ENCODE peak calls at places on chromosomes 5 and 9, in ten cellular contexts. One of them, this sample, is unnamed.

GRCh38 chr9:136626740-136627642 is 35.7 kb upstream of the EGFL7 start:
- DNase-seq in brain microvascular endothelial cell: no peak
- DNase-seq in OCI-LY7: no peak
- DNase-seq in HFF-Myc: no peak
- DNase-seq in uterus: no peak
- DNase-seq in fibroblast of the aortic adventitia: no peak
- DNase-seq in testis: no peak
- DNase-seq in CD8-positive, alpha-beta T cell: no peak
- DNase-seq in heart right ventricle: peak
- DNase-seq in AG04450: no peak
- DNase-seq in this sample: no peak

GRCh38 chr9:76691761-76692313 is 72.4 kb upstream of the PCA3 start:
- DNase-seq in OCI-LY7: no peak
- DNase-seq in heart right ventricle: no peak
- DNase-seq in brain microvascular endothelial cell: no peak
- DNase-seq in CD8-positive, alpha-beta T cell: no peak
- DNase-seq in uterus: no peak
- DNase-seq in testis: no peak
- DNase-seq in fibroblast of the aortic adventitia: no peak
- DNase-seq in HFF-Myc: no peak
- DNase-seq in AG04450: no peak
- DNase-seq in this sample: no peak

GRCh38 chr5:57249251-57249874 is 75.5 kb downstream of the GPBP1 start:
- DNase-seq in brain microvascular endothelial cell: no peak
- DNase-seq in testis: no peak
- DNase-seq in HFF-Myc: no peak
- DNase-seq in fibroblast of the aortic adventitia: no peak
- DNase-seq in AG04450: no peak
- DNase-seq in uterus: no peak
- DNase-seq in heart right ventricle: no peak
- DNase-seq in OCI-LY7: no peak
- DNase-seq in CD8-positive, alpha-beta T cell: no peak
- DNase-seq in this sample: no peak

GRCh38 chr9:107351382-107352045 is 68.4 kb downstream of the RAD23B start:
- DNase-seq in CD8-positive, alpha-beta T cell: no peak
- DNase-seq in AG04450: no peak
- DNase-seq in brain microvascular endothelial cell: no peak
- DNase-seq in uterus: no peak
- DNase-seq in heart right ventricle: no peak
- DNase-seq in testis: no peak
- DNase-seq in OCI-LY7: no peak
- DNase-seq in fibroblast of the aortic adventitia: no peak
- DNase-seq in HFF-Myc: no peak
- DNase-seq in this sample: no peak

GRCh38 chr5:60945760-60946253 is 802 bp downstream of the NDUFAF2 start:
- DNase-seq in brain microvascular endothelial cell: peak
- DNase-seq in CD8-positive, alpha-beta T cell: no peak
- DNase-seq in fibroblast of the aortic adventitia: peak
- DNase-seq in AG04450: peak
- DNase-seq in testis: peak
- DNase-seq in HFF-Myc: no peak
- DNase-seq in OCI-LY7: no peak
- DNase-seq in uterus: peak
- DNase-seq in heart right ventricle: peak
- DNase-seq in this sample: peak

GRCh38 chr5:135223891-135224625 is 175.0 kb downstream of the MACROH2A1 start:
- DNase-seq in fibroblast of the aortic adventitia: no peak
- DNase-seq in AG04450: no peak
- DNase-seq in HFF-Myc: no peak
- DNase-seq in CD8-positive, alpha-beta T cell: peak
- DNase-seq in heart right ventricle: no peak
- DNase-seq in testis: peak
- DNase-seq in brain microvascular endothelial cell: no peak
- DNase-seq in uterus: peak
- DNase-seq in OCI-LY7: no peak
- DNase-seq in this sample: no peak

GRCh38 chr9:86540999-86541398 is 186.8 kb upstream of the TUT7 start:
- DNase-seq in AG04450: no peak
- DNase-seq in testis: no peak
- DNase-seq in fibroblast of the aortic adventitia: peak
- DNase-seq in HFF-Myc: no peak
- DNase-seq in heart right ventricle: no peak
- DNase-seq in OCI-LY7: no peak
- DNase-seq in brain microvascular endothelial cell: no peak
- DNase-seq in uterus: no peak
- DNase-seq in CD8-positive, alpha-beta T cell: no peak
- DNase-seq in this sample: no peak

GRCh38 chr5:176364765-176365662 is at the start of gene ARL10:
- DNase-seq in fibroblast of the aortic adventitia: peak
- DNase-seq in CD8-positive, alpha-beta T cell: peak
- DNase-seq in HFF-Myc: no peak
- DNase-seq in brain microvascular endothelial cell: no peak
- DNase-seq in OCI-LY7: no peak
- DNase-seq in testis: peak
- DNase-seq in AG04450: no peak
- DNase-seq in heart right ventricle: peak
- DNase-seq in uterus: no peak
- DNase-seq in this sample: no peak

GRCh38 chr5:57172466-57172961 is 1.3 kb upstream of the GPBP1 start:
- DNase-seq in heart right ventricle: no peak
- DNase-seq in HFF-Myc: no peak
- DNase-seq in AG04450: no peak
- DNase-seq in testis: peak
- DNase-seq in OCI-LY7: peak
- DNase-seq in CD8-positive, alpha-beta T cell: no peak
- DNase-seq in fibroblast of the aortic adventitia: peak
- DNase-seq in brain microvascular endothelial cell: no peak
- DNase-seq in uterus: no peak
- DNase-seq in this sample: no peak

GRCh38 chr5:1751864-1752822 is 47.5 kb downstream of the MRPL36 start:
- DNase-seq in heart right ventricle: no peak
- DNase-seq in CD8-positive, alpha-beta T cell: no peak
- DNase-seq in fibroblast of the aortic adventitia: no peak
- DNase-seq in OCI-LY7: no peak
- DNase-seq in uterus: no peak
- DNase-seq in AG04450: no peak
- DNase-seq in testis: peak
- DNase-seq in brain microvascular endothelial cell: no peak
- DNase-seq in HFF-Myc: no peak
- DNase-seq in this sample: no peak

GRCh38 chr5:80368666-80369270 is 39.1 kb upstream of the ZFYVE16 start:
- DNase-seq in AG04450: no peak
- DNase-seq in brain microvascular endothelial cell: no peak
- DNase-seq in testis: no peak
- DNase-seq in CD8-positive, alpha-beta T cell: no peak
- DNase-seq in OCI-LY7: no peak
- DNase-seq in uterus: no peak
- DNase-seq in HFF-Myc: no peak
- DNase-seq in heart right ventricle: no peak
- DNase-seq in fibroblast of the aortic adventitia: no peak
- DNase-seq in this sample: no peak

GRCh38 chr5:159243385-159243784 is 19.7 kb upstream of the UBLCP1 start:
- DNase-seq in CD8-positive, alpha-beta T cell: no peak
- DNase-seq in fibroblast of the aortic adventitia: no peak
- DNase-seq in uterus: no peak
- DNase-seq in AG04450: no peak
- DNase-seq in testis: no peak
- DNase-seq in OCI-LY7: no peak
- DNase-seq in heart right ventricle: no peak
- DNase-seq in brain microvascular endothelial cell: no peak
- DNase-seq in HFF-Myc: no peak
- DNase-seq in this sample: no peak

GRCh38 chr5:150186796-150187356 is 3.0 kb upstream of the SLC6A7 start:
- DNase-seq in HFF-Myc: no peak
- DNase-seq in testis: no peak
- DNase-seq in AG04450: no peak
- DNase-seq in brain microvascular endothelial cell: no peak
- DNase-seq in heart right ventricle: no peak
- DNase-seq in CD8-positive, alpha-beta T cell: no peak
- DNase-seq in fibroblast of the aortic adventitia: no peak
- DNase-seq in OCI-LY7: no peak
- DNase-seq in uterus: no peak
- DNase-seq in this sample: no peak

GRCh38 chr5:89397096-89397495 is 514.1 kb upstream of the MEF2C start:
- DNase-seq in brain microvascular endothelial cell: no peak
- DNase-seq in testis: no peak
- DNase-seq in OCI-LY7: no peak
- DNase-seq in AG04450: no peak
- DNase-seq in HFF-Myc: no peak
- DNase-seq in uterus: no peak
- DNase-seq in CD8-positive, alpha-beta T cell: no peak
- DNase-seq in fibroblast of the aortic adventitia: peak
- DNase-seq in heart right ventricle: no peak
- DNase-seq in this sample: no peak

GRCh38 chr5:89396262-89396975 is 513.4 kb upstream of the MEF2C start:
- DNase-seq in OCI-LY7: no peak
- DNase-seq in AG04450: no peak
- DNase-seq in HFF-Myc: no peak
- DNase-seq in fibroblast of the aortic adventitia: peak
- DNase-seq in testis: no peak
- DNase-seq in CD8-positive, alpha-beta T cell: no peak
- DNase-seq in heart right ventricle: no peak
- DNase-seq in uterus: no peak
- DNase-seq in brain microvascular endothelial cell: peak
- DNase-seq in this sample: no peak

GRCh38 chr5:89401012-89401411 is 518.0 kb upstream of the MEF2C start:
- DNase-seq in heart right ventricle: no peak
- DNase-seq in CD8-positive, alpha-beta T cell: no peak
- DNase-seq in fibroblast of the aortic adventitia: no peak
- DNase-seq in AG04450: no peak
- DNase-seq in uterus: no peak
- DNase-seq in HFF-Myc: no peak
- DNase-seq in brain microvascular endothelial cell: no peak
- DNase-seq in OCI-LY7: no peak
- DNase-seq in testis: no peak
- DNase-seq in this sample: no peak

GRCh38 chr5:89401659-89402058 is 518.7 kb upstream of the MEF2C start:
- DNase-seq in brain microvascular endothelial cell: no peak
- DNase-seq in HFF-Myc: no peak
- DNase-seq in fibroblast of the aortic adventitia: no peak
- DNase-seq in testis: no peak
- DNase-seq in AG04450: no peak
- DNase-seq in heart right ventricle: no peak
- DNase-seq in uterus: no peak
- DNase-seq in OCI-LY7: no peak
- DNase-seq in CD8-positive, alpha-beta T cell: no peak
- DNase-seq in this sample: no peak

GRCh38 chr5:89399553-89399952 is 516.6 kb upstream of the MEF2C start:
- DNase-seq in testis: no peak
- DNase-seq in brain microvascular endothelial cell: no peak
- DNase-seq in uterus: no peak
- DNase-seq in CD8-positive, alpha-beta T cell: no peak
- DNase-seq in AG04450: no peak
- DNase-seq in heart right ventricle: no peak
- DNase-seq in fibroblast of the aortic adventitia: peak
- DNase-seq in OCI-LY7: no peak
- DNase-seq in HFF-Myc: no peak
- DNase-seq in this sample: no peak
- H3K4me3 ChIP-seq in testis: no peak
- H3K4me3 ChIP-seq in brain microvascular endothelial cell: no peak
- H3K4me3 ChIP-seq in uterus: no peak
- H3K4me3 ChIP-seq in CD8-positive, alpha-beta T cell: no peak
- H3K4me3 ChIP-seq in AG04450: no peak
- H3K4me3 ChIP-seq in heart right ventricle: no peak
- H3K4me3 ChIP-seq in fibroblast of the aortic adventitia: no peak
- H3K4me3 ChIP-seq in OCI-LY7: no peak
- H3K4me3 ChIP-seq in HFF-Myc: no peak
- H3K4me3 ChIP-seq in this sample: no peak

GRCh38 chr9:9912459-9912858 is 700.3 kb downstream of the PTPRD start:
- DNase-seq in brain microvascular endothelial cell: peak
- DNase-seq in heart right ventricle: no peak
- DNase-seq in uterus: no peak
- DNase-seq in OCI-LY7: peak
- DNase-seq in fibroblast of the aortic adventitia: no peak
- DNase-seq in CD8-positive, alpha-beta T cell: no peak
- DNase-seq in AG04450: no peak
- DNase-seq in testis: no peak
- DNase-seq in HFF-Myc: no peak
- DNase-seq in this sample: no peak
- TF ChIP-seq CTCF in brain microvascular endothelial cell: peak
- TF ChIP-seq CTCF in heart right ventricle: no peak
- TF ChIP-seq CTCF in uterus: no peak
- TF ChIP-seq CTCF in OCI-LY7: peak
- TF ChIP-seq CTCF in fibroblast of the aortic adventitia: peak
- TF ChIP-seq CTCF in CD8-positive, alpha-beta T cell: no peak
- TF ChIP-seq CTCF in AG04450: no peak
- TF ChIP-seq CTCF in testis: peak
- TF ChIP-seq CTCF in HFF-Myc: peak
- TF ChIP-seq CTCF in this sample: peak

DNA sequence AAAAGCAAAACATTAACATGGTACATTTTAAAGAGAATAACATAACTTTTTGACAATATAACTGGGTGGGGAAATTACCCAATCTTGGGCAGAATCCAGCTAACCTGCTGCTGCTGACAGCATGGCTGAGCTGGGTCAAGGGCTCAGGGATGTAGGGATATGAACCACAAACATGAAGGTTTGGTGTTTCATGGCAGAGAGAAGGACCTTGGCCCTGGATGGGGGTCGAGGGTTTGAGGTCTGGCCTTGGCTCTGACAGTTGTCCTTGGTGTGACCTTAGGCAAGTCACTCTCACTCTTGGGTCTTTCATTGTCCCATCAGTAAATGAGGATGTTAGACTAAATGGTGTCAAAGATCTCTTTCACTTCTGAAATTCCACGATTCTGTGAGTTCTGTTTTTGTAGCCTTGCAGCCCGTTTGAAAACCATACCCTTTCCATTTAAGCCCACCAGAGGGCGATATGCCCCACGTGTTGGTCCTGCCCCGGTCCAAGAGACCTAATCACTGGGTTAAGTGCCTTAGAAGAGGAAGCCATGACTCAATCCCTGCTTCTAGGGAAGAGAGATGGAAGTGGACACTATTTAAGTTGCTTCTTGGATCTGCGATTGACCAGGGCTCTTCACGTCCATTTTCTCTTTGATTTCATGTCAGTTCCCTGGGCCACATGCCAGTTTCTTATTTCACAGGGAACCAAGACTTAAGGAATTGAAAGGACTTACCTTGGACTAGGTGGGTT is 56.8 kb upstream of the TEX48 start:
- DNase-seq in testis: peak
- DNase-seq in uterus: peak
- DNase-seq in HFF-Myc: peak
- DNase-seq in heart right ventricle: peak
- DNase-seq in OCI-LY7: peak
- DNase-seq in AG04450: peak
- DNase-seq in brain microvascular endothelial cell: peak
- DNase-seq in fibroblast of the aortic adventitia: peak
- DNase-seq in CD8-positive, alpha-beta T cell: peak
- DNase-seq in this sample: peak
- H3K4me3 ChIP-seq in testis: no peak
- H3K4me3 ChIP-seq in uterus: no peak
- H3K4me3 ChIP-seq in HFF-Myc: no peak
- H3K4me3 ChIP-seq in heart right ventricle: no peak
- H3K4me3 ChIP-seq in OCI-LY7: no peak
- H3K4me3 ChIP-seq in AG04450: no peak
- H3K4me3 ChIP-seq in brain microvascular endothelial cell: no peak
- H3K4me3 ChIP-seq in fibroblast of the aortic adventitia: no peak
- H3K4me3 ChIP-seq in CD8-positive, alpha-beta T cell: no peak
- H3K4me3 ChIP-seq in this sample: no peak

DNA sequence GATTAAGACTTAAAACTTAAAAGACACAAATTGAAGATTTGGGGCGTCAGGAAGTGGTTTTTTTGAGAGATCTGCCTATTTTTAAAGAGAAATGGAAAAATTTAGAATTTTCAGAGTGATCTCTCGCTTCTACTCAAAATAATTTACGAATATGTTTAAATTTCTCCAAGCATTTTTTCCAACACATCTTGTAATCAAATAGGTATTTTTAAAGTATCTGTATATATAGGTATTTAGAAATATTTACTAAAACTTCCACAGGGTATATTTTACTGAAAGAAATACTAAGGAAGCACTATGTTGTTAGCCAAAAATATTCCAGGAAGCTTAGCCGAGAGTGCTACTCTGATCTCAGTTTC is 9.8 kb upstream of the PCDHB1 start:
- DNase-seq in AG04450: no peak
- DNase-seq in heart right ventricle: no peak
- DNase-seq in CD8-positive, alpha-beta T cell: no peak
- DNase-seq in uterus: no peak
- DNase-seq in brain microvascular endothelial cell: no peak
- DNase-seq in HFF-Myc: no peak
- DNase-seq in OCI-LY7: no peak
- DNase-seq in fibroblast of the aortic adventitia: no peak
- DNase-seq in testis: no peak
- DNase-seq in this sample: no peak
- TF ChIP-seq CTCF in AG04450: no peak
- TF ChIP-seq CTCF in heart right ventricle: no peak
- TF ChIP-seq CTCF in CD8-positive, alpha-beta T cell: no peak
- TF ChIP-seq CTCF in uterus: no peak
- TF ChIP-seq CTCF in brain microvascular endothelial cell: no peak
- TF ChIP-seq CTCF in HFF-Myc: no peak
- TF ChIP-seq CTCF in OCI-LY7: peak
- TF ChIP-seq CTCF in fibroblast of the aortic adventitia: no peak
- TF ChIP-seq CTCF in testis: no peak
- TF ChIP-seq CTCF in this sample: no peak